ENCODE peak calls at places on chromosomes 3 and 15, in eight cellular contexts. One of them, this sample, is unnamed.

GRCh38 chr3:187025656-187026320 is 95.5 kb downstream of the ST6GAL1 start:
- DNase-seq in neuronal stem cell: no peak
- DNase-seq in ascending aorta: no peak
- DNase-seq in LNCaP clone FGC: no peak
- DNase-seq in mucosa of descending colon: no peak
- DNase-seq in GM23248: no peak
- DNase-seq in heart right ventricle: no peak
- DNase-seq in fibroblast of lung: no peak
- DNase-seq in this sample: no peak

GRCh38 chr3:126352476-126353454 is 4.4 kb downstream of the KLF15 start:
- DNase-seq in neuronal stem cell: no peak
- DNase-seq in ascending aorta: peak; percentile 69
- DNase-seq in LNCaP clone FGC: no peak
- DNase-seq in mucosa of descending colon: peak; percentile 37
- DNase-seq in GM23248: peak; percentile 23
- DNase-seq in heart right ventricle: no peak
- DNase-seq in fibroblast of lung: peak; percentile 87
- DNase-seq in this sample: peak; percentile 0

GRCh38 chr3:46574881-46575576 is 8.9 kb upstream of the LRRC2 start:
- DNase-seq in neuronal stem cell: no peak
- DNase-seq in ascending aorta: no peak
- DNase-seq in LNCaP clone FGC: no peak
- DNase-seq in mucosa of descending colon: no peak
- DNase-seq in GM23248: no peak
- DNase-seq in heart right ventricle: no peak
- DNase-seq in fibroblast of lung: no peak
- DNase-seq in this sample: no peak

GRCh38 chr3:188739547-188739946 is 432.2 kb upstream of the TPRG1 start:
- DNase-seq in neuronal stem cell: no peak
- DNase-seq in ascending aorta: no peak
- DNase-seq in LNCaP clone FGC: no peak
- DNase-seq in mucosa of descending colon: no peak
- DNase-seq in GM23248: no peak
- DNase-seq in heart right ventricle: no peak
- DNase-seq in fibroblast of lung: no peak
- DNase-seq in this sample: no peak

GRCh38 chr3:46852839-46853355 is 10.3 kb downstream of the MYL3 start:
- DNase-seq in neuronal stem cell: no peak
- DNase-seq in ascending aorta: peak; percentile 52
- DNase-seq in LNCaP clone FGC: no peak
- DNase-seq in mucosa of descending colon: peak; percentile 10
- DNase-seq in GM23248: no peak
- DNase-seq in heart right ventricle: no peak
- DNase-seq in fibroblast of lung: no peak
- DNase-seq in this sample: no peak

GRCh38 chr3:46280105-46280797 is 38.0 kb downstream of the CCR3 start:
- DNase-seq in neuronal stem cell: no peak
- DNase-seq in ascending aorta: no peak
- DNase-seq in LNCaP clone FGC: no peak
- DNase-seq in mucosa of descending colon: no peak
- DNase-seq in GM23248: peak; percentile 51
- DNase-seq in heart right ventricle: no peak
- DNase-seq in fibroblast of lung: peak; percentile 44
- DNase-seq in this sample: no peak

GRCh38 chr3:179713643-179714090 is 60.8 kb downstream of the USP13 start:
- DNase-seq in neuronal stem cell: no peak
- DNase-seq in ascending aorta: no peak
- DNase-seq in LNCaP clone FGC: peak; percentile 50
- DNase-seq in mucosa of descending colon: no peak
- DNase-seq in GM23248: peak; percentile 43
- DNase-seq in heart right ventricle: no peak
- DNase-seq in fibroblast of lung: peak; percentile 74
- DNase-seq in this sample: no peak

GRCh38 chr15:84598993-84599392 is 1.8 kb upstream of the ZSCAN2 start:
- DNase-seq in neuronal stem cell: no peak
- DNase-seq in ascending aorta: no peak
- DNase-seq in LNCaP clone FGC: no peak
- DNase-seq in mucosa of descending colon: no peak
- DNase-seq in GM23248: peak; percentile 75
- DNase-seq in heart right ventricle: peak; percentile 24
- DNase-seq in fibroblast of lung: peak; percentile 72
- DNase-seq in this sample: peak; percentile 59

GRCh38 chr15:97866994-97867393 is 93.5 kb upstream of the ARRDC4 start:
- DNase-seq in neuronal stem cell: no peak
- DNase-seq in ascending aorta: no peak
- DNase-seq in LNCaP clone FGC: no peak
- DNase-seq in mucosa of descending colon: no peak
- DNase-seq in GM23248: no peak
- DNase-seq in heart right ventricle: no peak
- DNase-seq in fibroblast of lung: no peak
- DNase-seq in this sample: no peak

GRCh38 chr3:127145266-127145665 is 47.7 kb upstream of the PRR23E start:
- DNase-seq in neuronal stem cell: no peak
- DNase-seq in ascending aorta: no peak
- DNase-seq in LNCaP clone FGC: no peak
- DNase-seq in mucosa of descending colon: no peak
- DNase-seq in GM23248: no peak
- DNase-seq in heart right ventricle: no peak
- DNase-seq in fibroblast of lung: no peak
- DNase-seq in this sample: no peak

DNA sequence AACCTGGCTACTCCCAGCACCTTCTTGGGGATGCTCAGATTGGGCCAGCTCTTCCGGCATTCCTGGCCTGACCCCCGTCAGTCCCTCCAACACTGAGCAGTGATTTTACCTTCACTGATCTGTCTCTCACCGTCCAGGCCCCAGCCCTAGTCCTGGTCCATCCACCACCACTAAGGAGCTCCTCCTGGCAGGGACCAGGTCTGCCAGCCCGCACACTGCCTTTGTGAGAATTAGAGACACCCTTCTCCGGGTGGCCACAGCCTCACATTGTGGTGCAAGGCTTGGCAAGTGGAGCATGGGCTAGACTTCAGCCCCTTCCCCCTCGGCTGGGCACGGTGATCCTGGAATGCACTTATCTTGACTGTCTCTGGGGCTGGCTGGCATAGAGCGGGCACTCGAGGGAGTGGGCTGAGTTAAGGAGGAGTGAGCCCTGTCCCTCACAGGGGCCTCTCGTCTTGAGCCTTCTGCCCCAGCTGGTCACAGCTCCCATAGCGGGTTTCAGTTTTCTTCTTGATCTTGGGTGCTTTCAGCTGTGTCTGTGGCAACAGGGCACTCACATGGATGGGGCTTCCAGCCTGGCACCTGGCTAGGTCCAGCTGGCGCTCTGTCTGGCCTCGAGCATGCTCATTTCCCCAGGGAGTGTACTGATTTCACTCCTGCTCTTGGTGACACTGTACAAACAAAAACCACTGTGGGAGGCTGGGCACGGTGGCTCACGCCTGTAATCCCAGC is 53.9 kb downstream of the LINGO1 start:
- DNase-seq in neuronal stem cell: no peak
- DNase-seq in ascending aorta: no peak
- DNase-seq in LNCaP clone FGC: no peak
- DNase-seq in mucosa of descending colon: no peak
- DNase-seq in GM23248: no peak
- DNase-seq in heart right ventricle: no peak
- DNase-seq in fibroblast of lung: no peak
- DNase-seq in this sample: no peak
- H3K4me3 ChIP-seq in neuronal stem cell: no peak overlapping the region
- H3K4me3 ChIP-seq in ascending aorta: no peak overlapping the region
- H3K4me3 ChIP-seq in LNCaP clone FGC: no peak overlapping the region
- H3K4me3 ChIP-seq in mucosa of descending colon: no peak overlapping the region
- H3K4me3 ChIP-seq in GM23248: no peak overlapping the region
- H3K4me3 ChIP-seq in heart right ventricle: no peak overlapping the region
- H3K4me3 ChIP-seq in fibroblast of lung: no peak overlapping the region
- H3K4me3 ChIP-seq in this sample: no peak overlapping the region

GRCh38 chr3:197959891-197960693 is at the start of gene LMLN:
- DNase-seq in neuronal stem cell: peak; percentile 90
- DNase-seq in ascending aorta: peak; percentile 97
- DNase-seq in LNCaP clone FGC: peak; percentile 91
- DNase-seq in mucosa of descending colon: peak; percentile 97
- DNase-seq in GM23248: peak; percentile 99
- DNase-seq in heart right ventricle: peak; percentile 96
- DNase-seq in fibroblast of lung: peak; percentile 96
- DNase-seq in this sample: peak; percentile 85

GRCh38 chr3:197960694-197961581 is 921 bp downstream of the LMLN start:
- DNase-seq in neuronal stem cell: no peak
- DNase-seq in ascending aorta: peak; percentile 70
- DNase-seq in LNCaP clone FGC: no peak
- DNase-seq in mucosa of descending colon: no peak
- DNase-seq in GM23248: peak; percentile 59
- DNase-seq in heart right ventricle: peak; percentile 32
- DNase-seq in fibroblast of lung: peak; percentile 24
- DNase-seq in this sample: no peak

GRCh38 chr3:197957775-197958103 is 2.3 kb upstream of the LMLN start:
- DNase-seq in neuronal stem cell: no peak
- DNase-seq in ascending aorta: no peak
- DNase-seq in LNCaP clone FGC: no peak
- DNase-seq in mucosa of descending colon: no peak
- DNase-seq in GM23248: no peak
- DNase-seq in heart right ventricle: no peak
- DNase-seq in fibroblast of lung: no peak
- DNase-seq in this sample: no peak

GRCh38 chr3:197958346-197958745 is 1.7 kb upstream of the LMLN start:
- DNase-seq in neuronal stem cell: no peak
- DNase-seq in ascending aorta: no peak
- DNase-seq in LNCaP clone FGC: no peak
- DNase-seq in mucosa of descending colon: no peak
- DNase-seq in GM23248: no peak
- DNase-seq in heart right ventricle: no peak
- DNase-seq in fibroblast of lung: no peak
- DNase-seq in this sample: no peak

GRCh38 chr3:197959500-197959890 is 522 bp upstream of the LMLN start:
- DNase-seq in neuronal stem cell: no peak
- DNase-seq in ascending aorta: no peak
- DNase-seq in LNCaP clone FGC: no peak
- DNase-seq in mucosa of descending colon: no peak
- DNase-seq in GM23248: no peak
- DNase-seq in heart right ventricle: no peak
- DNase-seq in fibroblast of lung: no peak
- DNase-seq in this sample: no peak
- H3K4me3 ChIP-seq in neuronal stem cell: peak overlapping the region; percentile 73
- H3K4me3 ChIP-seq in ascending aorta: peak overlapping the region; percentile 88
- H3K4me3 ChIP-seq in LNCaP clone FGC: peak overlapping the region; percentile 62
- H3K4me3 ChIP-seq in mucosa of descending colon: peak overlapping the region; percentile 39
- H3K4me3 ChIP-seq in GM23248: peak overlapping the region; percentile 81
- H3K4me3 ChIP-seq in heart right ventricle: peak overlapping the region; percentile 81
- H3K4me3 ChIP-seq in fibroblast of lung: peak overlapping the region; percentile 77
- H3K4me3 ChIP-seq in this sample: peak overlapping the region; percentile 65

DNA sequence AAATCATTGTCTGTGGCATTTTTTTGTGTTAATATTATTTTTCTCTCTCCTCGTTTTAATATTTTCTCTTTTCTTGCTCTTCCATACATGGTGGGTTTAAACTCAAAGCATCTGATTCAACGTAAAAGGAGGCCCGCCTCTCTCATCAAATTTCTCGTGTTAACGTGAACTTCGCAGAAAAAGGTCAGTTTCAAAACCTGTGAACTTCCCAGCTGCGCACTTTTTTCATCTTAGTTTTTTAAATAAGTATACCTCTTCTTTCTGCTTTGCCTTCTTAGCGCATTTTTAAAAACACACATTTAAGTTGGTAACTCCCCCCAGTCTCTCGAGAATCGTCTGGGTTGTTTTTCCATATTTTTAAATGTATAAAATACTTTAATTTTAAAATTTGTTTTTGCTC is 9.1 kb downstream of the SHOX2 start:
- DNase-seq in neuronal stem cell: no peak
- DNase-seq in ascending aorta: no peak
- DNase-seq in LNCaP clone FGC: no peak
- DNase-seq in mucosa of descending colon: no peak
- DNase-seq in GM23248: no peak
- DNase-seq in heart right ventricle: no peak
- DNase-seq in fibroblast of lung: no peak
- DNase-seq in this sample: no peak
- H3K4me3 ChIP-seq in neuronal stem cell: no peak overlapping the region
- H3K4me3 ChIP-seq in ascending aorta: no peak overlapping the region
- H3K4me3 ChIP-seq in LNCaP clone FGC: peak overlapping the region; percentile 67
- H3K4me3 ChIP-seq in mucosa of descending colon: no peak overlapping the region
- H3K4me3 ChIP-seq in GM23248: no peak overlapping the region
- H3K4me3 ChIP-seq in heart right ventricle: no peak overlapping the region
- H3K4me3 ChIP-seq in fibroblast of lung: no peak overlapping the region
- H3K4me3 ChIP-seq in this sample: no peak overlapping the region

DNA sequence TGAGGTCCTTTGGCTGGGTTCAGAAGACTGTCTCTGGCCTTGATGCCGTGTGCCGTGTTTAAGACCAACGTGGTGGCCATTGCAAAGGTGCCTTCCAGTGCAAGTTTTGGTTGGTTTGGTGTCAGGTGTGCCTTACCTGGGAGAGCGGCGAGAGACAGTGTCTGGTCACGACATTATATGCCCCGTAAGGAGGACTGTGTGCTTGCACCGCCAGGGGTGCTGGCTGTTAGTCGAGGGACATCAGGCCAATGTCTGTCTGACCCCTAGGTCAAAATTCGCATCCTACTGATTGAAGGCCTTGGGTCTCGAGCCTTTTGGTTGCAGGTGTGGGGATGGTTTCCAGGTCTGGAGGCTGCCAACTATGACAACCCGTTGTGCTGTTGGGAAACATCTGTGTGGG is 111.9 kb downstream of the SNRPN start:
- DNase-seq in neuronal stem cell: no peak
- DNase-seq in ascending aorta: no peak
- DNase-seq in LNCaP clone FGC: no peak
- DNase-seq in mucosa of descending colon: no peak
- DNase-seq in GM23248: no peak
- DNase-seq in heart right ventricle: no peak
- DNase-seq in fibroblast of lung: no peak
- DNase-seq in this sample: no peak
- H3K4me3 ChIP-seq in neuronal stem cell: no peak overlapping the region
- H3K4me3 ChIP-seq in ascending aorta: no peak overlapping the region
- H3K4me3 ChIP-seq in LNCaP clone FGC: no peak overlapping the region
- H3K4me3 ChIP-seq in mucosa of descending colon: no peak overlapping the region
- H3K4me3 ChIP-seq in GM23248: no peak overlapping the region
- H3K4me3 ChIP-seq in heart right ventricle: no peak overlapping the region
- H3K4me3 ChIP-seq in fibroblast of lung: no peak overlapping the region
- H3K4me3 ChIP-seq in this sample: no peak overlapping the region

GRCh38 chr3:147799601-147800000 is 390.4 kb downstream of the ZIC1 start:
- DNase-seq in neuronal stem cell: no peak
- DNase-seq in ascending aorta: no peak
- DNase-seq in LNCaP clone FGC: no peak
- DNase-seq in mucosa of descending colon: no peak
- DNase-seq in GM23248: peak; percentile 36
- DNase-seq in heart right ventricle: no peak
- DNase-seq in fibroblast of lung: no peak
- DNase-seq in this sample: no peak

GRCh38 chr3:147793841-147794240 is 384.7 kb downstream of the ZIC1 start:
- DNase-seq in neuronal stem cell: no peak
- DNase-seq in ascending aorta: no peak
- DNase-seq in LNCaP clone FGC: no peak
- DNase-seq in mucosa of descending colon: no peak
- DNase-seq in GM23248: peak; percentile 41
- DNase-seq in heart right ventricle: no peak
- DNase-seq in fibroblast of lung: peak; percentile 36
- DNase-seq in this sample: no peak

DNA sequence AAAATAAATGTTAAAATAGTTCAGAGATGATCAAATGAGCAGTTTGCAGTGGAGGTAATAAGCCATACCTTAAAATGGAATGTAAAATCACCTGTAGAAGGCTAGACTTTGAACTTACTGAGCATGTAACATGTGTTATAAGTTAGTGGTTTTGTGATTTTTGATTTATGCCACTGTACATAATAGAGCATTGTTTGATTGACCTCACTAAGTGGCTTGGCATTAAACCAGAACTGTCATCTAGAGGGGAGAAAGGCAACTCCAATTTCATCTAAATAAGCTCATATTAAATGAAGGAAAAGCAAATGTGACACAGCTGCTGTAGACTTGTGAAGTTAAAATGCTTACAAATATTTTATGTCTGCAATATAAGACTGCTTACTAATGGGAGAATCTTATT is 387.9 kb downstream of the ZIC1 start:
- DNase-seq in neuronal stem cell: no peak
- DNase-seq in ascending aorta: no peak
- DNase-seq in LNCaP clone FGC: no peak
- DNase-seq in mucosa of descending colon: no peak
- DNase-seq in GM23248: no peak
- DNase-seq in heart right ventricle: no peak
- DNase-seq in fibroblast of lung: peak; percentile 7
- DNase-seq in this sample: no peak
- H3K4me3 ChIP-seq in neuronal stem cell: no peak overlapping the region
- H3K4me3 ChIP-seq in ascending aorta: no peak overlapping the region
- H3K4me3 ChIP-seq in LNCaP clone FGC: no peak overlapping the region
- H3K4me3 ChIP-seq in mucosa of descending colon: no peak overlapping the region
- H3K4me3 ChIP-seq in GM23248: no peak overlapping the region
- H3K4me3 ChIP-seq in heart right ventricle: no peak overlapping the region
- H3K4me3 ChIP-seq in fibroblast of lung: no peak overlapping the region
- H3K4me3 ChIP-seq in this sample: no peak overlapping the region